ENCODE peak calls at places on chromosomes 5 and 9, in four cellular contexts. W, C, U and X are unnamed samples.
A peak's percentile ranks its signal among the peaks of the same experiment; 100 is the strongest.

GRCh38 chr5:62341783-62342475 is 35.9 kb downstream of the KIF2A start:
- DNase-seq in W (no peak), C (no peak), U (no peak), X (no peak)

GRCh38 chr9:136373300-136374182 is at the start of gene CARD9:
- DNase-seq in W (no peak), C (no peak), U (no peak), X (no peak)

GRCh38 chr5:137754961-137755762 is 999 bp upstream of the HNRNPA0 start:
- DNase-seq in W (no peak), C (no peak), U (no peak), X (no peak)

GRCh38 chr9:98913705-98914104 is 30.0 kb upstream of the COL15A1 start:
- DNase-seq in W (no peak), C (no peak), U (no peak), X (no peak)

GRCh38 chr5:102451082-102451481 is 47.7 kb downstream of the SLCO6A1 start:
- DNase-seq in W (no peak), C (no peak), U (no peak), X (no peak)

GRCh38 chr5:132293066-132293991 is 865 bp upstream of the SLC22A4 start:
- DNase-seq in W (no peak), C (peak; percentile 89), U (peak; percentile 88), X (no peak)

GRCh38 chr9:114281421-114282103 is 41.3 kb upstream of the ORM1 start:
- DNase-seq in W (no peak), C (peak; percentile 40), U (peak; percentile 39), X (no peak)

GRCh38 chr5:111859031-111859430 is 102.0 kb upstream of the NREP start:
- DNase-seq in W (no peak), C (no peak), U (peak; percentile 69), X (no peak)

GRCh38 chr5:160923927-160924705 is 72.1 kb upstream of the ATP10B start:
- DNase-seq in W (no peak), C (no peak), U (no peak), X (no peak)

GRCh38 chr5:36662291-36662851 is 56.0 kb downstream of the SLC1A3 start:
- DNase-seq in W (no peak), C (no peak), U (no peak), X (no peak)

GRCh38 chr5:134491841-134492442 is 33.5 kb upstream of the JADE2 start:
- DNase-seq in W (no peak), C (no peak), U (no peak), X (no peak)

GRCh38 chr9:137759649-137760321 is 117.8 kb upstream of the CACNA1B start:
- DNase-seq in W (no peak), C (no peak), U (no peak), X (no peak)

GRCh38 chr9:112887377-112887776 is 3.3 kb downstream of the SLC46A2 start:
- DNase-seq in W (no peak), C (peak; percentile 85), U (no peak), X (no peak)

GRCh38 chr5:78317515-78317914 is 23.0 kb upstream of the AP3B1 start:
- DNase-seq in W (no peak), C (no peak), U (no peak), X (no peak)

GRCh38 chr9:407255-407654 is 192.6 kb downstream of the DOCK8 start:
- DNase-seq in W (no peak), C (no peak), U (no peak), X (no peak)

GRCh38 chr5:173144200-173145176 is at the start of gene BNIP1:
- DNase-seq in W (peak; percentile 79), C (peak; percentile 99), U (peak; percentile 97), X (peak; percentile 84)

GRCh38 chr9:624935-625505 is 216.5 kb upstream of the DMRT1 start:
- DNase-seq in W (no peak), C (no peak), U (no peak), X (no peak)

GRCh38 chr5:73369283-73369682 is 79.3 kb downstream of the FOXD1 start:
- DNase-seq in W (no peak), C (no peak), U (no peak), X (no peak)

GRCh38 chr9:95516736-95517558 is at the start of gene PTCH1:
- DNase-seq in W (no peak), C (peak; percentile 79), U (peak; percentile 77), X (no peak)

GRCh38 chr5:89097103-89097502 is 214.1 kb upstream of the MEF2C start:
- DNase-seq in W (no peak), C (no peak), U (no peak), X (peak; percentile 52)

GRCh38 chr5:57004800-57005199 is 52.9 kb upstream of the MIER3 start:
- DNase-seq in W (peak; percentile 76), C (no peak), U (no peak), X (no peak)

GRCh38 chr9:91315191-91315590 is 46.5 kb downstream of the AUH start:
- DNase-seq in W (no peak), C (no peak), U (no peak), X (no peak)

GRCh38 chr9:92642599-92642998 is 27.3 kb downstream of the IPPK start:
- DNase-seq in W (no peak), C (no peak), U (no peak), X (no peak)

GRCh38 chr9:126758916-126759576 is 45.8 kb upstream of the ZBTB43 start:
- DNase-seq in W (no peak), C (no peak), U (no peak), X (no peak)

GRCh38 chr5:148923023-148923422 is 96.6 kb downstream of the ADRB2 start:
- DNase-seq in W (no peak), C (no peak), U (no peak), X (no peak)

GRCh38 chr5:132763369-132764036 is 13.5 kb downstream of the SEPTIN8 start:
- DNase-seq in W (no peak), C (no peak), U (no peak), X (no peak)

GRCh38 chr9:80881946-80882345 is 807.4 kb downstream of the TLE1 start:
- DNase-seq in W (no peak), C (peak; percentile 48), U (no peak), X (no peak)

GRCh38 chr5:169547508-169547907 is 36.1 kb upstream of the SPDL1 start:
- DNase-seq in W (no peak), C (no peak), U (no peak), X (no peak)

GRCh38 chr5:105917189-105917588 is 1753.5 kb downstream of the EFNA5 start:
- DNase-seq in W (no peak), C (no peak), U (no peak), X (no peak)

GRCh38 chr5:82447913-82448312 is 169.8 kb upstream of the RPS23 start:
- DNase-seq in W (no peak), C (no peak), U (no peak), X (no peak)
- H3K9ac ChIP-seq in W (no peak overlapping the region), C (no peak overlapping the region), U (peak overlapping the region; percentile 74), X (no peak overlapping the region)

DNA sequence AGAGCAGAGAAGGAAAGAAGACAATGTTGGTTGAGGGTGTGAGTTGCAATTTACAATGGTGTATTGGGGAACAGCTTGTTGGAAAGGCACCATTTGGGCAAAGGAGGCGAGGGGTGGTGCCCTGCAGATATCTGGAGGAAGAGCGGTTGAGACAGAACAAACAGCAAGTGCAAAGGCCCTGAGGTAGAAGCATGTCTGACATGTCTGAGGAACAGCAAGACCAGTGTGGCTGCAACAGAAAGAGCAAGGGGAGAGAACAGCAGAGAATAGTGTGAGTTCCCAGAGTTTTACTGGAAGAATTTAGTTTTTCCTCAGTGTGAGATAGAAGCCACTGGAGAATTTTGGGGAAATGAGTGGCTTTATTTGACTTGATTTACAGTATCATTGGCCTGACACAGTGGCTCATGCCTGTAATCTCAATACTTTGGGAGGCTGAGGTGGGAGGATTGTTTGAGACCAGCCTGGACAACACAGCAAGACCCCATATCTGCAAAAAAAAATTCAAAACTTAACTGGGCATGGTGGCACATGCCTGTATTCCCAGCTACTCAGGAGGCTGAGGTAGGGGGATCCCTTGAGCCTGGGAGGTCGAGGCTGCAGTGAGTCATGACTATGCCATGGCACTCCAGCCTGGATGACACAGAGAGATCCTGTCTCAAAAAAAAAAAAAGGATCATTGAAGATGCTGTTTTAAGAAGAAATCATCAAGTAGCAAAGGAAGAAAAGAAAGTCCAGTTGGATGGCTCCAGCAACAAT is 13.6 kb downstream of the CMBL start:
- DNase-seq in W (no peak), C (no peak), U (no peak), X (no peak)
- H3K9ac ChIP-seq in W (no peak overlapping the region), C (no peak overlapping the region), U (no peak overlapping the region), X (no peak overlapping the region)

GRCh38 chr5:107215581-107215980 is 455.2 kb downstream of the EFNA5 start:
- DNase-seq in W (no peak), C (no peak), U (no peak), X (no peak)
- H3K9ac ChIP-seq in W (no peak overlapping the region), C (no peak overlapping the region), U (no peak overlapping the region), X (no peak overlapping the region)

DNA sequence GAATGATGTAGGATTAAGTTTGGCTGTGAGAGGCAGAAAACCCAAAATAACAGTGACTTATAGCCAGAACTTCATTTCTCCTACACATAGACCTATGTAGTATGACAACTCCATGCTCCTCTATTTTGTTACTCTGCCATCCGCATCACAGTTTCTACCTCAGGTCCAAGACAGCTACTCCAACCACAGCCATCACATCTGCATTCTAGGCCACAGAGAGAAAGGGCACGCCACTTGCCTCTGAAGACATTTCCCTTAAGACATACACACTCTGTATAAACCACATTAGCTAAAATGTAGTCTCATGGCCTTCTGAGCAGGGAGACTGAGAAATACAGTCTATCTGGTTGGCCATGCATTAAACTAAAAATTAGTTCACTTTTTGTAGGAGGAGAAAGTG is 10.0 kb downstream of the SPINK4 start:
- DNase-seq in W (no peak), C (no peak), U (no peak), X (no peak)
- H3K9ac ChIP-seq in W (no peak overlapping the region), C (no peak overlapping the region), U (no peak overlapping the region), X (no peak overlapping the region)